ENCODE peak calls at places on chromosome 13, in five cellular contexts. E, U, D, W and B are unnamed samples.

GRCh38 chr13:108700421-108701170 is 71.2 kb downstream of the MYO16 start:
- DNase-seq in E (no peak), D (peak; percentile 75), W (peak; percentile 11), U (no peak), B (peak; percentile 6)

GRCh38 chr13:82688400-82688999 is 1193.8 kb downstream of the SLITRK1 start:
- DNase-seq in E (no peak), W (no peak), D (peak; percentile 10), U (no peak), B (no peak)

GRCh38 chr13:48496796-48497195 is 36.1 kb downstream of the RCBTB2 start:
- DNase-seq in E (no peak), W (no peak), U (no peak), D (no peak), B (peak; percentile 7)

GRCh38 chr13:48176781-48177180 is 56.2 kb upstream of the ITM2B start:
- DNase-seq in D (no peak), W (no peak), U (no peak), E (no peak), B (no peak)

GRCh38 chr13:28406728-28407266 is 88.1 kb downstream of the FLT1 start:
- DNase-seq in U (no peak), E (no peak), D (no peak), W (no peak), B (no peak)

GRCh38 chr13:21106089-21106488 is 44.7 kb upstream of the LATS2 start:
- DNase-seq in W (no peak), D (peak; percentile 40), E (no peak), U (peak; percentile 75), B (no peak)

GRCh38 chr13:99984463-99985242 is 3.1 kb downstream of the ZIC2 start:
- DNase-seq in E (peak; percentile 55), W (peak; percentile 14), D (no peak), U (no peak), B (peak; percentile 74)

GRCh38 chr13:63156816-63157215 is 1741.2 kb upstream of the PCDH20 start:
- DNase-seq in W (no peak), U (no peak), D (no peak), E (no peak), B (no peak)

GRCh38 chr13:88802886-88803285 is 1131.7 kb downstream of the SLITRK5 start:
- DNase-seq in D (peak; percentile 2), U (no peak), W (no peak), E (no peak), B (no peak)

GRCh38 chr13:87393358-87393757 is 277.8 kb upstream of the SLITRK5 start:
- DNase-seq in W (no peak), U (no peak), E (no peak), D (no peak), B (no peak)

GRCh38 chr13:109206616-109207015 is 577.2 kb downstream of the MYO16 start:
- DNase-seq in E (no peak), D (no peak), U (no peak), W (no peak), B (no peak)

GRCh38 chr13:51148952-51149573 is 38.0 kb upstream of the C13orf42 start:
- DNase-seq in E (peak; percentile 69), U (peak; percentile 75), W (peak; percentile 62), D (peak; percentile 50), B (peak; percentile 91)

GRCh38 chr13:30113531-30113930 is 193.8 kb downstream of the KATNAL1 start:
- DNase-seq in U (peak; percentile 39), E (no peak), D (no peak), W (no peak), B (no peak)

GRCh38 chr13:32682130-32682529 is 95.9 kb downstream of the PDS5B start:
- DNase-seq in D (no peak), U (no peak), E (no peak), W (no peak), B (no peak)

GRCh38 chr13:108086678-108087077 is 128.7 kb downstream of the LIG4 start:
- DNase-seq in U (peak; percentile 55), E (no peak), W (peak; percentile 35), D (peak; percentile 51), B (peak; percentile 37)

GRCh38 chr13:107730835-107731234 is 484.5 kb downstream of the LIG4 start:
- DNase-seq in W (no peak), E (no peak), U (peak; percentile 55), D (no peak), B (no peak)

GRCh38 chr13:23488442-23488841 is 54.9 kb upstream of the SACS start:
- DNase-seq in D (peak; percentile 91), E (peak; percentile 57), W (no peak), U (peak; percentile 32), B (no peak)

GRCh38 chr13:19048381-19048780 is 133.2 kb downstream of the TUBA3C start:
- DNase-seq in U (no peak), W (no peak), E (no peak), D (no peak), B (no peak)

GRCh38 chr13:105915451-105915850 is 620.0 kb downstream of the EFNB2 start:
- DNase-seq in W (no peak), U (no peak), E (no peak), D (no peak), B (no peak)

GRCh38 chr13:29905845-29906244 is 55.4 kb upstream of the UBL3 start:
- DNase-seq in U (peak; percentile 79), E (no peak), W (peak; percentile 73), D (peak; percentile 81), B (no peak)

GRCh38 chr13:50616101-50616500 is 227.4 kb downstream of the DLEU7 start:
- DNase-seq in D (peak; percentile 2), E (no peak), U (peak; percentile 81), W (no peak), B (no peak)

GRCh38 chr13:85503797-85504196 is 295.4 kb downstream of the SLITRK6 start:
- DNase-seq in E (no peak), W (no peak), D (peak; percentile 92), U (no peak), B (no peak)

GRCh38 chr13:99655351-99656091 is 154.2 kb downstream of the TM9SF2 start:
- DNase-seq in W (peak; percentile 85), D (peak; percentile 17), U (peak; percentile 89), E (no peak), B (no peak)

GRCh38 chr13:20035130-20035529 is 76.6 kb downstream of the ZMYM2 start:
- DNase-seq in U (no peak), E (no peak), W (no peak), D (peak; percentile 37), B (peak; percentile 16)

GRCh38 chr13:112160558-112160957 is 93.6 kb downstream of the SOX1 start:
- DNase-seq in D (no peak), U (no peak), W (no peak), E (no peak), B (no peak)

GRCh38 chr13:38951525-38952313 is 38.9 kb downstream of the STOML3 start:
- DNase-seq in D (no peak), U (no peak), W (no peak), E (no peak), B (no peak)

GRCh38 chr13:73894995-73895571 is 239.1 kb downstream of the KLF12 start:
- DNase-seq in W (no peak), U (no peak), E (no peak), D (no peak), B (no peak)

GRCh38 chr13:22074403-22074802 is 403.5 kb downstream of the FGF9 start:
- DNase-seq in U (no peak), W (no peak), E (no peak), D (no peak), B (no peak)

GRCh38 chr13:46906440-46906839 is 9.6 kb upstream of the HTR2A start:
- DNase-seq in D (peak; percentile 24), E (no peak), W (no peak), U (peak; percentile 62), B (no peak)

GRCh38 chr13:73060251-73061160 is 1.7 kb downstream of the KLF5 start:
- DNase-seq in U (peak; percentile 90), D (peak; percentile 60), W (peak; percentile 55), E (peak; percentile 52), B (no peak)

GRCh38 chr13:25300861-25301346 is 521 bp upstream of the NUP58 start:
- DNase-seq in D (no peak), E (peak; percentile 66), U (no peak), W (no peak), B (peak; percentile 48)

GRCh38 chr13:29193083-29193482 is 372.9 kb downstream of the MTUS2 start:
- DNase-seq in U (no peak), W (no peak), D (no peak), E (no peak), B (no peak)

GRCh38 chr13:70391678-70392077 is 283.4 kb upstream of the KLHL1 start:
- DNase-seq in U (no peak), W (peak; percentile 51), D (peak; percentile 67), E (no peak), B (peak; percentile 42)

GRCh38 chr13:93325303-93326297 is 99.0 kb downstream of the GPC6 start:
- DNase-seq in U (no peak), E (peak; percentile 42), D (no peak), W (no peak), B (no peak)

GRCh38 chr13:93326427-93326826 is 99.8 kb downstream of the GPC6 start:
- DNase-seq in E (no peak), D (no peak), U (no peak), W (no peak), B (no peak)

GRCh38 chr13:93328943-93329342 is 102.3 kb downstream of the GPC6 start:
- DNase-seq in W (peak; percentile 18), E (no peak), D (no peak), U (no peak), B (no peak)
- H3K27ac ChIP-seq in W (peak overlapping the region; percentile 73), E (no peak overlapping the region), D (no peak overlapping the region), U (no peak overlapping the region), B (no peak overlapping the region)

GRCh38 chr13:76292726-76293125 is 593.5 kb downstream of the KCTD12 start:
- DNase-seq in E (no peak), U (peak; percentile 13), W (no peak), D (no peak), B (no peak)

GRCh38 chr13:76293751-76294150 is 592.5 kb downstream of the KCTD12 start:
- DNase-seq in D (peak; percentile 16), W (no peak), U (peak; percentile 34), E (no peak), B (no peak)

GRCh38 chr13:76296751-76297150 is 589.5 kb downstream of the KCTD12 start:
- DNase-seq in E (no peak), D (no peak), U (no peak), W (no peak), B (no peak)

GRCh38 chr13:76292031-76292430 is 594.2 kb downstream of the KCTD12 start:
- DNase-seq in W (no peak), D (no peak), E (no peak), U (no peak), B (no peak)

GRCh38 chr13:76293346-76293745 is 592.9 kb downstream of the KCTD12 start:
- DNase-seq in D (peak; percentile 76), U (peak; percentile 66), E (no peak), W (no peak), B (no peak)
- TF ChIP-seq EZH2phosphoT487 in D (no peak), U (no peak), E (no peak), W (no peak), B (no peak)

GRCh38 chr13:95136638-95137037 is 164.6 kb downstream of the ABCC4 start:
- DNase-seq in W (no peak), E (no peak), D (no peak), U (no peak), B (no peak)
- H3K27ac ChIP-seq in W (no peak overlapping the region), E (no peak overlapping the region), D (peak overlapping the region; percentile 19), U (no peak overlapping the region), B (no peak overlapping the region)

DNA sequence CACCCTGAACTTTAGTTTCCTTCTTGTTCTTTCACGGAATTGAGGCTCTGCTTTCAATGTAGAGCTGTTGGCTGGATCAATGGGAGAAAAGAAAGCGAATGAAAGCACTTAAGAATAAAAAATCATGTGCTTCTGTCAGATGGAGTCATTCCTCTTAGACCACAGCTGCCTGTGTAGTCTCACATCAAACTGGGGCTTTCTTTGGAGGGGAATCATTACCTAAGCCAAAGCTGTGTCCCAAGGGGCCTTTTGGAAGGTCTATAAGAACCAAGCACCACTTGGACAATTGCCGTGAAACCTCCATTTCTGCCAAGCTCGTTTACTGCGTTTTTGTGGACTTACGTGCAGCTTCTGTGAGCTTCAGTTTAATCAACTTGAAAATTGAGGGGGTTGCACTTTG is 44.2 kb upstream of the RNF113B start:
- DNase-seq in D (no peak), E (no peak), U (no peak), W (no peak), B (no peak)
- TF ChIP-seq EZH2phosphoT487 in D (no peak), E (no peak), U (no peak), W (no peak), B (no peak)